ENCODE peak calls at places on chromosomes 2 and 18, in nine cellular contexts. W is activated T-cell treated with anti-CD3 and anti-CD28 coated beads, Interleukin-2, amount 50 U/mL, for 48 hours; U is NCI-H774; F is T-helper 1 cell; K is cardiac muscle cell; J is Daoy; E is stimulated activated CD8-positive, alpha-beta memory T cell treated with anti-CD3 and anti-CD28 coated beads, Interleukin-7, amount 100 ng/mL, for 4 hours; H is AG20443; O is left ventricle myocardium inferior. V is an unnamed sample.
A peak's percentile ranks its signal among the peaks of the same experiment; 100 is the strongest.

GRCh38 chr2:60442608-60443007 is 110.8 kb downstream of the BCL11A start:
- DNase-seq in F (no peak), J (no peak), H (no peak), U (no peak), K (no peak), O (no peak), W (no peak), E (no peak), V (no peak)

GRCh38 chr2:240627736-240628506 is 2.6 kb downstream of the GPR35 start:
- DNase-seq in F (no peak), W (no peak), H (no peak), K (no peak), E (no peak), J (no peak), O (peak; percentile 0), U (no peak), V (no peak)

GRCh38 chr2:32360416-32360815 is 3.6 kb downstream of the BIRC6 start:
- DNase-seq in E (no peak), O (no peak), H (no peak), U (no peak), J (no peak), W (no peak), K (no peak), F (peak; percentile 6), V (no peak)

GRCh38 chr2:86704482-86704971 is 15.6 kb upstream of the RMND5A start:
- DNase-seq in O (peak; percentile 56), W (no peak), H (peak; percentile 66), J (peak; percentile 75), K (peak; percentile 81), U (no peak), F (no peak), E (no peak), V (peak; percentile 86)

GRCh38 chr2:10346929-10347558 is 44.3 kb downstream of the HPCAL1 start:
- DNase-seq in H (no peak), U (no peak), O (no peak), J (peak; percentile 76), W (peak; percentile 36), K (no peak), E (no peak), F (no peak), V (no peak)

GRCh38 chr2:174195253-174195652 is 53.1 kb downstream of the OLA1 start:
- DNase-seq in K (no peak), H (no peak), J (no peak), U (no peak), E (no peak), F (no peak), O (no peak), W (no peak), V (no peak)

GRCh38 chr2:9115219-9115618 is 91.4 kb upstream of the ASAP2 start:
- DNase-seq in E (no peak), K (no peak), F (no peak), W (no peak), H (no peak), O (no peak), J (no peak), U (no peak), V (no peak)

GRCh38 chr2:6254446-6254845 is 562.3 kb downstream of the SOX11 start:
- DNase-seq in K (no peak), W (no peak), H (no peak), J (no peak), O (no peak), F (no peak), U (peak; percentile 29), E (no peak), V (no peak)

GRCh38 chr2:201618744-201619654 is 24.3 kb downstream of the TMEM237 start:
- DNase-seq in E (no peak), K (peak; percentile 92), J (peak; percentile 76), O (peak; percentile 83), F (no peak), W (peak; percentile 24), H (peak; percentile 100), U (peak; percentile 62), V (peak; percentile 90)

GRCh38 chr2:117127680-117128079 is 686.8 kb upstream of the DDX18 start:
- DNase-seq in H (no peak), W (no peak), K (no peak), U (no peak), J (no peak), E (no peak), F (no peak), O (no peak), V (no peak)

GRCh38 chr2:38978504-38978903 is 88.8 kb downstream of the ARHGEF33 start:
- DNase-seq in W (no peak), U (no peak), O (no peak), J (no peak), E (no peak), F (no peak), K (no peak), H (no peak), V (no peak)

GRCh38 chr2:49934481-49934880 is 780.2 kb upstream of the FSHR start:
- DNase-seq in O (no peak), K (no peak), F (no peak), H (no peak), E (no peak), J (no peak), U (no peak), W (no peak), V (no peak)

GRCh38 chr2:224142397-224143312 is 103.6 kb upstream of the SERPINE2 start:
- DNase-seq in U (no peak), O (no peak), K (no peak), W (no peak), F (peak; percentile 5), J (no peak), H (peak; percentile 66), E (no peak), V (no peak)

GRCh38 chr18:48813833-48814489 is 136.8 kb downstream of the SMAD7 start:
- DNase-seq in O (peak; percentile 24), K (peak; percentile 12), U (no peak), E (peak; percentile 36), H (no peak), F (peak; percentile 66), J (no peak), W (peak; percentile 17), V (peak; percentile 44)

GRCh38 chr2:199303814-199304213 is 153.9 kb downstream of the SATB2 start:
- DNase-seq in H (peak; percentile 92), E (no peak), F (no peak), K (peak; percentile 88), J (peak; percentile 94), O (no peak), U (no peak), W (no peak), V (no peak)

GRCh38 chr18:31572368-31572767 is 19.3 kb upstream of the TTR start:
- DNase-seq in H (no peak), F (no peak), O (no peak), E (no peak), W (no peak), J (no peak), K (no peak), U (no peak), V (no peak)

GRCh38 chr2:157661776-157662175 is 33.1 kb upstream of the ACVR1C start:
- DNase-seq in O (no peak), J (no peak), U (no peak), K (no peak), H (no peak), F (no peak), W (no peak), E (no peak), V (no peak)

GRCh38 chr2:238105506-238106338 is 5.6 kb downstream of the ESPNL start:
- DNase-seq in K (no peak), H (no peak), O (no peak), E (no peak), J (peak; percentile 2), F (no peak), W (no peak), U (no peak), V (peak; percentile 4)

GRCh38 chr2:218953366-218953954 is 6.0 kb upstream of the CDK5R2 start:
- DNase-seq in U (no peak), J (peak; percentile 19), K (no peak), W (no peak), E (no peak), F (no peak), O (no peak), H (no peak), V (no peak)

GRCh38 chr2:9656270-9656766 is 25.5 kb upstream of the YWHAQ start:
- DNase-seq in K (peak; percentile 91), J (peak; percentile 98), E (peak; percentile 55), U (no peak), F (peak; percentile 95), O (no peak), H (peak; percentile 92), W (peak; percentile 79), V (no peak)

GRCh38 chr2:132438650-132439030 is 22.0 kb downstream of the GPR39 start:
- DNase-seq in F (no peak), W (no peak), U (no peak), J (peak; percentile 96), O (no peak), E (no peak), H (peak; percentile 80), K (peak; percentile 58), V (no peak)

GRCh38 chr18:31102020-31102684 is at the start of gene DSC2:
- DNase-seq in K (no peak), W (no peak), O (peak; percentile 26), J (peak; percentile 7), U (peak; percentile 21), F (no peak), H (peak; percentile 6), E (no peak), V (peak; percentile 44)

GRCh38 chr2:4020153-4020552 is 316.8 kb downstream of the DCDC2C start:
- DNase-seq in E (no peak), H (no peak), K (no peak), J (peak; percentile 36), F (no peak), O (no peak), U (peak; percentile 17), W (no peak), V (no peak)

GRCh38 chr18:7568426-7568825 is 1.3 kb downstream of the PTPRM start:
- DNase-seq in O (peak; percentile 44), U (no peak), K (peak; percentile 44), E (no peak), W (no peak), F (no peak), H (no peak), J (no peak), V (peak; percentile 74)

GRCh38 chr2:69152847-69153246 is 139.9 kb downstream of the ANTXR1 start:
- DNase-seq in O (no peak), H (no peak), U (no peak), W (no peak), F (no peak), E (no peak), J (no peak), K (no peak), V (peak; percentile 57)

GRCh38 chr2:85748948-85749875 is 4.6 kb upstream of the ATOH8 start:
- DNase-seq in K (peak; percentile 40), E (no peak), O (no peak), W (no peak), H (peak; percentile 79), J (no peak), F (no peak), U (no peak), V (peak; percentile 45)